ENCODE peak calls at places on chromosomes 4 and X, in six cellular contexts. One of them, this sample, is unnamed.

GRCh38 chr4:181161669-181162068 is 1081.5 kb upstream of the TENM3 start:
- DNase-seq in HT1080: peak; percentile 61
- DNase-seq in fibroblast of the conjunctiva: no peak
- DNase-seq in NCI-H2029: no peak
- DNase-seq in heart right ventricle: no peak
- DNase-seq in stimulated activated CD4-positive, alpha-beta T cell treated with anti-CD3 and anti-CD28 coated beads, Interleukin-15, amount 100 ng/mL, for 1 hour: no peak
- DNase-seq in this sample: no peak

GRCh38 chrX:103629295-103630170 is 758 bp downstream of the TCEAL1 start:
- DNase-seq in HT1080: peak; percentile 73
- DNase-seq in fibroblast of the conjunctiva: peak; percentile 56
- DNase-seq in NCI-H2029: peak; percentile 21
- DNase-seq in heart right ventricle: peak; percentile 65
- DNase-seq in stimulated activated CD4-positive, alpha-beta T cell treated with anti-CD3 and anti-CD28 coated beads, Interleukin-15, amount 100 ng/mL, for 1 hour: no peak
- DNase-seq in this sample: peak; percentile 59

GRCh38 chr4:23153076-23153475 is 460.3 kb downstream of the GBA3 start:
- DNase-seq in HT1080: peak; percentile 53
- DNase-seq in fibroblast of the conjunctiva: no peak
- DNase-seq in NCI-H2029: no peak
- DNase-seq in heart right ventricle: no peak
- DNase-seq in stimulated activated CD4-positive, alpha-beta T cell treated with anti-CD3 and anti-CD28 coated beads, Interleukin-15, amount 100 ng/mL, for 1 hour: no peak
- DNase-seq in this sample: no peak

GRCh38 chr4:71380721-71381120 is 41.9 kb downstream of the SLC4A4 start:
- DNase-seq in HT1080: peak; percentile 48
- DNase-seq in fibroblast of the conjunctiva: no peak
- DNase-seq in NCI-H2029: no peak
- DNase-seq in heart right ventricle: no peak
- DNase-seq in stimulated activated CD4-positive, alpha-beta T cell treated with anti-CD3 and anti-CD28 coated beads, Interleukin-15, amount 100 ng/mL, for 1 hour: no peak
- DNase-seq in this sample: no peak

GRCh38 chrX:120213438-120214265 is 37.0 kb upstream of the ZBTB33 start:
- DNase-seq in HT1080: peak; percentile 43
- DNase-seq in fibroblast of the conjunctiva: peak; percentile 24
- DNase-seq in NCI-H2029: peak; percentile 23
- DNase-seq in heart right ventricle: no peak
- DNase-seq in stimulated activated CD4-positive, alpha-beta T cell treated with anti-CD3 and anti-CD28 coated beads, Interleukin-15, amount 100 ng/mL, for 1 hour: peak; percentile 2
- DNase-seq in this sample: peak; percentile 68

GRCh38 chr4:27790911-27791310 is 930.3 kb downstream of the STIM2 start:
- DNase-seq in HT1080: peak; percentile 42
- DNase-seq in fibroblast of the conjunctiva: no peak
- DNase-seq in NCI-H2029: no peak
- DNase-seq in heart right ventricle: no peak
- DNase-seq in stimulated activated CD4-positive, alpha-beta T cell treated with anti-CD3 and anti-CD28 coated beads, Interleukin-15, amount 100 ng/mL, for 1 hour: no peak
- DNase-seq in this sample: no peak

GRCh38 chr4:4549534-4549933 is 7.7 kb upstream of the STX18 start:
- DNase-seq in HT1080: peak; percentile 37
- DNase-seq in fibroblast of the conjunctiva: no peak
- DNase-seq in NCI-H2029: no peak
- DNase-seq in heart right ventricle: no peak
- DNase-seq in stimulated activated CD4-positive, alpha-beta T cell treated with anti-CD3 and anti-CD28 coated beads, Interleukin-15, amount 100 ng/mL, for 1 hour: no peak
- DNase-seq in this sample: no peak

GRCh38 chr4:39233783-39234182 is 51.5 kb downstream of the WDR19 start:
- DNase-seq in HT1080: no peak
- DNase-seq in fibroblast of the conjunctiva: no peak
- DNase-seq in NCI-H2029: no peak
- DNase-seq in heart right ventricle: no peak
- DNase-seq in stimulated activated CD4-positive, alpha-beta T cell treated with anti-CD3 and anti-CD28 coated beads, Interleukin-15, amount 100 ng/mL, for 1 hour: no peak
- DNase-seq in this sample: no peak

This sample was measured in lung.